ENCODE peak calls at places on chromosome 16, in seven cellular contexts. J, T, U, N, H, M and W are unnamed samples.

GRCh38 chr16:79469999-79470398 is 130.5 kb downstream of the MAF start:
- DNase-seq in J (no peak), T (peak; percentile 48), U (no peak), N (no peak), H (no peak), M (no peak), W (no peak)

GRCh38 chr16:17476414-17477259 is 5.9 kb upstream of the XYLT1 start:
- DNase-seq in J (no peak), T (peak; percentile 83), U (peak; percentile 74), N (no peak), H (no peak), M (no peak), W (no peak)

GRCh38 chr16:47054306-47054705 is 80.8 kb upstream of the DNAJA2 start:
- DNase-seq in J (no peak), T (no peak), U (no peak), N (no peak), H (no peak), M (no peak), W (no peak)

GRCh38 chr16:83826146-83826913 is 18.6 kb downstream of the HSBP1 start:
- DNase-seq in J (peak; percentile 80), T (peak; percentile 90), U (peak; percentile 78), N (no peak), H (no peak), M (peak; percentile 93), W (peak; percentile 77)

GRCh38 chr16:78932395-78932794 is 668.1 kb downstream of the MAF start:
- DNase-seq in J (no peak), T (no peak), U (no peak), N (no peak), H (no peak), M (no peak), W (no peak)

GRCh38 chr16:69727916-69728270 is 1.5 kb upstream of the NQO1 start:
- DNase-seq in J (no peak), T (no peak), U (no peak), N (no peak), H (no peak), M (no peak), W (peak; percentile 58)

GRCh38 chr16:83215417-83216001 is 588.7 kb downstream of the CDH13 start:
- DNase-seq in J (peak; percentile 39), T (no peak), U (peak; percentile 44), N (no peak), H (no peak), M (no peak), W (no peak)

GRCh38 chr16:85136213-85136704 is 24.0 kb upstream of the CIBAR2 start:
- DNase-seq in J (no peak), T (peak; percentile 64), U (no peak), N (no peak), H (peak; percentile 28), M (no peak), W (no peak)

GRCh38 chr16:67917852-67918236 is 13.8 kb downstream of the CTRL start:
- DNase-seq in J (no peak), T (no peak), U (peak; percentile 93), N (no peak), H (no peak), M (no peak), W (no peak)

GRCh38 chr16:80460004-80460403 is 80.8 kb upstream of the DYNLRB2 start:
- DNase-seq in J (no peak), T (no peak), U (no peak), N (no peak), H (no peak), M (no peak), W (no peak)

GRCh38 chr16:81866820-81867440 is 87.8 kb downstream of the PLCG2 start:
- DNase-seq in J (no peak), T (peak; percentile 48), U (no peak), N (no peak), H (no peak), M (no peak), W (no peak)

GRCh38 chr16:78437352-78437968 is 338.0 kb downstream of the WWOX start:
- DNase-seq in J (peak; percentile 21), T (peak; percentile 12), U (peak; percentile 1), N (no peak), H (no peak), M (no peak), W (peak; percentile 6)

GRCh38 chr16:70348991-70349390 is 2.3 kb downstream of the DDX19A start:
- DNase-seq in J (no peak), T (no peak), U (no peak), N (no peak), H (no peak), M (no peak), W (no peak)

GRCh38 chr16:56915311-56916105 is 16.4 kb upstream of the HERPUD1 start:
- DNase-seq in J (no peak), T (no peak), U (no peak), N (no peak), H (no peak), M (no peak), W (no peak)

GRCh38 chr16:56525154-56525720 is 5.4 kb upstream of the BBS2 start:
- DNase-seq in J (no peak), T (no peak), U (peak; percentile 57), N (no peak), H (no peak), M (no peak), W (no peak)

GRCh38 chr16:67428146-67428731 is 2.7 kb upstream of the HSD11B2 start:
- DNase-seq in J (peak; percentile 71), T (peak; percentile 84), U (peak; percentile 47), N (no peak), H (no peak), M (peak; percentile 83), W (peak; percentile 74)

GRCh38 chr16:19235478-19235877 is 50.1 kb upstream of the CLEC19A start:
- DNase-seq in J (no peak), T (no peak), U (no peak), N (no peak), H (no peak), M (no peak), W (no peak)

GRCh38 chr16:73231969-73232554 is 184.1 kb upstream of the ZFHX3 start:
- DNase-seq in J (no peak), T (no peak), U (no peak), N (no peak), H (no peak), M (no peak), W (peak; percentile 28)

GRCh38 chr16:87744750-87745514 is 20.9 kb downstream of the KLHDC4 start:
- DNase-seq in J (no peak), T (no peak), U (no peak), N (peak; percentile 69), H (no peak), M (no peak), W (no peak)

GRCh38 chr16:53502331-53503269 is at the start of gene AKTIP:
- DNase-seq in J (peak; percentile 24), T (peak; percentile 84), U (peak; percentile 52), N (no peak), H (no peak), M (peak; percentile 67), W (peak; percentile 24)

GRCh38 chr16:75599452-75600277 is 23.4 kb downstream of the ADAT1 start:
- DNase-seq in J (no peak), T (no peak), U (peak; percentile 60), N (no peak), H (no peak), M (no peak), W (no peak)

GRCh38 chr16:11686713-11687112 is 18.5 kb downstream of the SNN start:
- DNase-seq in J (no peak), T (no peak), U (no peak), N (no peak), H (no peak), M (no peak), W (no peak)
- H3K4me3 ChIP-seq in J (no peak overlapping the region), T (no peak overlapping the region), U (no peak overlapping the region), N (no peak overlapping the region), H (no peak overlapping the region), M (no peak overlapping the region), W (no peak overlapping the region)

DNA sequence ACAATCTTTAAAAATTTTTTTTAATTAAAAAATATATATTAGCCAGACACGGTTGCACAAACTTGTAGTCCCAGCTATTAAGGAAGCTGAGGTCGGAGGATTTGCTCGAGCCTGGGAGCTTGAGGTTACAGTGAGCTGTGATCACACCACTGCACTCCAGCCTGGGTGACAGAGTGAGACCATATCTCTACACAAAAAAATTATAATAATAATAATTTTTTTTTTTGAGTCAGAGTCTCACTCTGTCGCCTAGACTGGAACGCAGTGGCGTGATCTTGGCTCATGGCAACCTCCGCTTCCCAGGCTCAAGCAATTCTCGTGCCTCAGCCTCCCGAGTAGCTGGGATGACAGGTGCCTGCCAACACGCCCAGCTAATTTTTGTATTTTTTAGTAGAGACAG is 23.8 kb downstream of the LITAF start:
- DNase-seq in J (no peak), T (no peak), U (no peak), N (no peak), H (no peak), M (no peak), W (no peak)
- H3K4me1 ChIP-seq in J (peaks cover 9% of the 10 kb centered on the region), T (peaks cover 47% of the 10 kb centered on the region), U (peaks cover 14% of the 10 kb centered on the region), N (peaks cover 28% of the 10 kb centered on the region), H (peaks cover 2% of the 10 kb centered on the region), M (peaks cover 4% of the 10 kb centered on the region), W (no peaks in the 10 kb centered on the region)

DNA sequence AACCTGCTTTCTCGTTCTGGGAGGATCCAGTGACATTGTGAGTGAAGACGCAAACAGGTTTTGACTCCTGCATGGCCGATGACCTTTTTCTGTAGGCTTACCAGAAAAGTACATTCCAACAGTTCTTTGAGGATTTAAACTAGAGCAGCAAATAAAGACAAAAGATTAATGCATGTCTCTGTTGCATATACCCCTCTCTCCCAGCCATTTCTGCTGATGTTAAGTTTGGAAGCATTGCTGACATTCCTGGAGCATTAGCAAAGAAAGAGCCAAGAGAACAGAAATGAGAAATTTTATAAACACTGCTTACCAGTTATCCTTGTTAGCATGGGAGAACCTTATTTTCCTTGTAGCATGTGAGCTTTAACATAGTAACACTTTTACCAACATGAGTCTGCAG is 49.3 kb downstream of the SIAH1 start:
- DNase-seq in J (no peak), T (no peak), U (peak; percentile 91), N (no peak), H (no peak), M (no peak), W (no peak)
- H3K4me3 ChIP-seq in J (no peak overlapping the region), T (no peak overlapping the region), U (no peak overlapping the region), N (no peak overlapping the region), H (no peak overlapping the region), M (no peak overlapping the region), W (no peak overlapping the region)

GRCh38 chr16:11909653-11910551 is 5.9 kb downstream of the GSPT1 start:
- DNase-seq in J (no peak), T (no peak), U (peak; percentile 73), N (no peak), H (no peak), M (no peak), W (no peak)

GRCh38 chr16:11903906-11904305 is 11.8 kb downstream of the GSPT1 start:
- DNase-seq in J (no peak), T (no peak), U (no peak), N (no peak), H (no peak), M (no peak), W (no peak)

DNA sequence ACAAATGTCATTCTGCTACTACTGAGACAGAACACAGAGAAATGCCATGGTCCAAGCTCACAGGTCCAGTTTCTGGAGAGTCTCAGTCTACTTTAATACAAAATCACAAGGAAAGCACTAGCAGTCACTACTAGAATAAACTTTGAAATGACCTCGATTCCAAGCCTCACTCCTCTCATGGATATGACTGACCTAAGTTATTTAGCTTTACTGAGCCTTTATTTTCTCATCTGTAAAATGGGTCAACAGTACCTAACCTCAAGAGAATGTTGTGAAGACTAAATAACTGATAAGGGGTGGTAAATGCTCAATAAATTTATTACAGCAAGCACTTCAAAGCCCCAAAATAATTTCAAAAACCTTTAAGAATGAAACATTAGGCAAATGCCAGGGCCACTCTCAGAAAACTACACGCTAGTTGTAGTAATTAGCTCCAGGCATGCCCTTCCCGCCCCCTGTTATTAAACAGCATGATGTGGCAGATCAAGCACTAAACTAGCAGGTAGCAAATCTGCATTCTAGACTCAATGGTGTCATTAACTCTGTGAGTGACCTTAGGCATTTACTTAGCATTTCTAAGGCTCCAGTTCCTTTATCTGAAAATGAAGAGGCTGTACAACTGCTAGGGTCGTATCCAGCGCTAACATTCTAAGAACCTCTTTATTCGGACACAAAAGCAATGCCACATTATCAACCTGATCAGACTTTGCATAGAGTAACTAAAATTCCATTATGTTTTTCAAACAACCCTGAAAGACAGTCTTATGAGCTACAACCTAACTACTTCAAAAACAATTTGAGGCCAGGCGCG is 8.4 kb downstream of the GSPT1 start:
- DNase-seq in J (no peak), T (no peak), U (no peak), N (no peak), H (no peak), M (no peak), W (peak; percentile 74)
- H3K4me1 ChIP-seq in J (no peaks in the 10 kb centered on the region), T (peaks cover 46% of the 10 kb centered on the region), U (peaks cover 13% of the 10 kb centered on the region), N (peaks cover 6% of the 10 kb centered on the region), H (peaks cover 16% of the 10 kb centered on the region), M (no peaks in the 10 kb centered on the region), W (peaks cover 27% of the 10 kb centered on the region)